ENCODE peak calls at places on chromosomes 6 and 20, in seven cellular contexts. Y, B, D, T, O, Z and A are unnamed samples.

GRCh38 chr6:36638579-36638978 is 39.9 kb upstream of the CDKN1A start:
- DNase-seq in Z (no peak), Y (no peak), O (no peak), D (no peak), T (no peak), B (no peak), A (no peak)

GRCh38 chr20:47305667-47306066 is 50.8 kb downstream of the ZMYND8 start:
- DNase-seq in B (no peak), Y (no peak), T (no peak), D (no peak), O (no peak), Z (no peak), A (no peak)

GRCh38 chr6:169312658-169313346 is 59.2 kb upstream of the THBS2 start:
- DNase-seq in Y (no peak), T (no peak), B (no peak), Z (no peak), O (no peak), D (no peak), A (no peak)

GRCh38 chr20:3193806-3194616 is 10.5 kb downstream of the DDRGK1 start:
- DNase-seq in B (no peak), Y (no peak), D (no peak), T (no peak), Z (no peak), O (peak; percentile 53), A (no peak)

GRCh38 chr6:167701010-167701409 is 125.7 kb upstream of the AFDN start:
- DNase-seq in Z (no peak), T (no peak), O (no peak), D (no peak), Y (no peak), B (no peak), A (no peak)

GRCh38 chr6:86942761-86943526 is 5.6 kb downstream of the HTR1E start:
- DNase-seq in D (no peak), Z (no peak), T (no peak), Y (no peak), O (no peak), B (no peak), A (no peak)

GRCh38 chr20:62728028-62728780 is 19.6 kb downstream of the NTSR1 start:
- DNase-seq in T (peak; percentile 0), O (peak; percentile 45), Y (peak; percentile 13), Z (no peak), D (no peak), B (no peak), A (no peak)

GRCh38 chr6:169328112-169328801 is 74.6 kb upstream of the THBS2 start:
- DNase-seq in D (peak; percentile 9), T (no peak), Z (no peak), B (no peak), Y (no peak), O (no peak), A (no peak)

GRCh38 chr6:156989159-156989806 is 212.1 kb downstream of the ARID1B start:
- DNase-seq in Y (no peak), O (no peak), B (no peak), Z (no peak), D (no peak), T (no peak), A (no peak)

GRCh38 chr20:61307686-61308085 is 55.6 kb downstream of the CDH4 start:
- DNase-seq in D (no peak), Z (no peak), B (no peak), O (no peak), Y (no peak), T (no peak), A (no peak)

GRCh38 chr6:46170357-46171289 is at the start of gene ENPP5:
- DNase-seq in O (peak; percentile 97), B (peak; percentile 79), D (no peak), Y (peak; percentile 94), T (peak; percentile 88), Z (peak; percentile 84), A (peak; percentile 83)

GRCh38 chr6:6730831-6731230 is 142.3 kb downstream of the LY86 start:
- DNase-seq in O (no peak), D (peak; percentile 86), T (no peak), Y (no peak), B (no peak), Z (no peak), A (no peak)

GRCh38 chr6:148251286-148251685 is 91.4 kb upstream of the SASH1 start:
- DNase-seq in Y (no peak), T (no peak), B (peak; percentile 4), O (no peak), D (peak; percentile 65), Z (no peak), A (no peak)
- TF ChIP-seq CTCF in Y (peak; percentile 24), T (no peak), B (peak; percentile 46), O (peak; percentile 39), D (peak; percentile 71), Z (peak; percentile 27), A (no peak)

GRCh38 chr6:128367437-128367836 is 153.0 kb downstream of the PTPRK start:
- DNase-seq in O (no peak), T (no peak), B (no peak), D (no peak), Z (no peak), Y (no peak), A (no peak)

GRCh38 chr6:128371113-128371512 is 149.3 kb downstream of the PTPRK start:
- DNase-seq in T (no peak), Y (no peak), B (no peak), D (no peak), O (no peak), Z (no peak), A (no peak)

GRCh38 chr6:128365520-128366160 is 154.8 kb downstream of the PTPRK start:
- DNase-seq in Z (no peak), B (no peak), O (no peak), T (no peak), Y (no peak), D (no peak), A (no peak)

GRCh38 chr6:128368213-128369000 is 152.0 kb downstream of the PTPRK start:
- DNase-seq in Y (no peak), Z (no peak), T (no peak), O (no peak), B (no peak), D (peak; percentile 55), A (no peak)

DNA sequence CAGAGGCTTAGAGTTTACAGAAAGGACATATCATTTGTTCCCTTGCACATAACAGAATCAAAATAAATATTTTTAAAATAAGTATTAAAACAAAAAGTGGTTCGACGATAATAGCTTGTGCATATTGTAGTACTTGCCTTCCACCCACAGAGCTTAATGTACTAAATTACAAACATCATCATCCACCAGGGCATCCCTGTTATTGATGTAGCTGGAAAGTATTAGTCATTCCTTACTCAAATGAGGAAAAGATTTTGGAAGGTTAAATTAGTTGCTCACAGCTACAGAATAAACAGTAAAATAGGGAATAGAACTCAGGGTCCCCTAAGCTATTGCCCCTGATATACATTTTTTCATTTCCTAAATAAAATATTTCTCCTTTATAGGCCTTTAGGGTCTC is 150.3 kb downstream of the PTPRK start:
- DNase-seq in D (peak; percentile 68), T (no peak), Z (no peak), B (no peak), O (no peak), Y (no peak), A (no peak)
- TF ChIP-seq CTCF in D (peak; percentile 29), T (no peak), Z (no peak), B (no peak), O (peak; percentile 5), Y (no peak), A (no peak)

DNA sequence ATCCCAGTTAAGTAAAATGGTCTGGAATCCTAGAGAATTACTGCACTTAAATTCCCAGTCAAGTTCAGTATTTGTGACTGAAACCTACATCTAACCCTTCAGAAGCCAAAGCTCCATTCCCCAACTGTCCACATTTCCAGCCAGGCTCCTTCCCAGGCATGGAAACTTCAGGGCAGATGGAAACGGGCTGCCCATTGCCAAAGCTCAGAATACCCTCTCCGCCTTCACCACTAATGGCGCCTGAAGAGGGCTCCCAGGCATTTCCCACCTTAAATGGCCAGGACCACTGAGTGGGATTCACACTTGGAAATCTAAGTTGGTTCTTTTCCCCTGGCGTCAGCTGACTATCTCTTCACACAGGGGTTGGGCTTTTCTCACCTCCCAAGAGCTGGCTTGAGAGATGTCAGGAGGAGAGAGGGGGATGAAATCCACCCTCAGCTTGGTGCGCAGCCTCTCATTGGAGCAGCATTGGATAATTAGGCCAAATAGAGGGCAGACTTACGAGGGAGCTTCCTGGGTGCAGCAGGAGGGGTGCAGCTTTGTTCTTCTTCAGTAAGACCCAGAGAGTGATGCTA is 82.9 kb downstream of the ANKRD60 start:
- DNase-seq in Z (no peak), B (no peak), D (no peak), T (no peak), O (no peak), Y (no peak), A (no peak)
- TF ChIP-seq CTCF in Z (no peak), B (no peak), D (no peak), T (no peak), O (no peak), Y (no peak), A (no peak)

GRCh38 chr6:147149826-147150225 is 54.4 kb upstream of the STXBP5 start:
- DNase-seq in T (no peak), B (no peak), Y (no peak), Z (no peak), D (no peak), O (no peak), A (no peak)

GRCh38 chr6:147154454-147154853 is 49.8 kb upstream of the STXBP5 start:
- DNase-seq in O (no peak), Y (no peak), T (no peak), Z (no peak), D (peak; percentile 75), B (no peak), A (no peak)

GRCh38 chr6:147150303-147150702 is 53.9 kb upstream of the STXBP5 start:
- DNase-seq in B (no peak), Y (no peak), D (no peak), Z (no peak), T (no peak), O (no peak), A (no peak)

GRCh38 chr6:147149092-147149491 is 55.1 kb upstream of the STXBP5 start:
- DNase-seq in Y (no peak), T (no peak), B (no peak), O (no peak), Z (no peak), D (no peak), A (no peak)
- TF ChIP-seq CTCF in Y (no peak), T (no peak), B (no peak), O (no peak), Z (no peak), D (no peak), A (no peak)

GRCh38 chr6:85382541-85382940 is 67.3 kb upstream of the NT5E start:
- DNase-seq in D (no peak), Z (no peak), O (no peak), Y (no peak), B (no peak), T (no peak), A (no peak)
- TF ChIP-seq CTCF in D (no peak), Z (no peak), O (no peak), Y (no peak), B (no peak), T (no peak), A (no peak)